ENCODE peak calls at places on chromosomes 6 and 20, in six cellular contexts. S is endothelial cell, A is B cell, K is heart left ventricle, H is mesothelial cell of epicardium, G is cardiac fibroblast. C is an unnamed sample.

GRCh38 chr6:24537082-24537699 is 42.4 kb downstream of the ALDH5A1 start:
- DNase-seq in S (no peak), A (no peak), K (no peak), H (no peak), G (no peak), C (no peak)

GRCh38 chr6:13710552-13711383 is 867 bp downstream of the RANBP9 start:
- DNase-seq in S (peak; percentile 64), A (no peak), K (peak; percentile 77), H (no peak), G (no peak), C (no peak)

GRCh38 chr6:16903470-16903869 is 142.2 kb upstream of the ATXN1 start:
- DNase-seq in S (no peak), A (no peak), K (no peak), H (no peak), G (peak; percentile 61), C (no peak)

GRCh38 chr20:61556116-61556515 is 304.1 kb downstream of the CDH4 start:
- DNase-seq in S (no peak), A (no peak), K (no peak), H (no peak), G (peak; percentile 32), C (no peak)

GRCh38 chr20:50012282-50013263 is 29.8 kb downstream of the SNAI1 start:
- DNase-seq in S (peak; percentile 68), A (peak; percentile 71), K (no peak), H (no peak), G (no peak), C (no peak)

GRCh38 chr6:166825553-166826145 is 130.7 kb downstream of the RNASET2 start:
- DNase-seq in S (no peak), A (no peak), K (no peak), H (no peak), G (peak; percentile 13), C (no peak)

GRCh38 chr20:48719598-48720255 is 108.1 kb downstream of the PREX1 start:
- DNase-seq in S (no peak), A (no peak), K (no peak), H (no peak), G (no peak), C (no peak)

GRCh38 chr20:50874111-50874757 is 57.0 kb downstream of the ADNP start:
- DNase-seq in S (no peak), A (no peak), K (no peak), H (no peak), G (no peak), C (no peak)

GRCh38 chr6:16109659-16110300 is 19.1 kb upstream of the MYLIP start:
- DNase-seq in S (no peak), A (no peak), K (no peak), H (no peak), G (peak; percentile 11), C (no peak)

GRCh38 chr6:112469306-112469705 is 122.2 kb downstream of the RFPL4B start:
- DNase-seq in S (no peak), A (no peak), K (no peak), H (no peak), G (no peak), C (no peak)

GRCh38 chr6:26318459-26319404 is 46.3 kb upstream of the BTN3A2 start:
- DNase-seq in S (no peak), A (no peak), K (no peak), H (no peak), G (no peak), C (no peak)

GRCh38 chr6:24524329-24524728 is 29.6 kb downstream of the ALDH5A1 start:
- DNase-seq in S (no peak), A (no peak), K (no peak), H (no peak), G (no peak), C (no peak)

GRCh38 chr6:40439401-40439800 is 147.8 kb downstream of the LRFN2 start:
- DNase-seq in S (no peak), A (no peak), K (no peak), H (no peak), G (no peak), C (no peak)

GRCh38 chr6:25682324-25682723 is 30.3 kb downstream of the SCGN start:
- DNase-seq in S (no peak), A (no peak), K (no peak), H (no peak), G (no peak), C (no peak)

GRCh38 chr6:15400572-15401004 is 154.7 kb downstream of the JARID2 start:
- DNase-seq in S (peak; percentile 39), A (peak; percentile 39), K (peak; percentile 79), H (no peak), G (peak; percentile 44), C (peak; percentile 88)

GRCh38 chr6:15897063-15897934 is 231.6 kb upstream of the MYLIP start:
- DNase-seq in S (no peak), A (no peak), K (no peak), H (no peak), G (peak; percentile 92), C (no peak)

GRCh38 chr6:158813032-158813431 is 6.1 kb downstream of the EZR start:
- DNase-seq in S (no peak), A (no peak), K (no peak), H (no peak), G (no peak), C (no peak)

GRCh38 chr6:170205534-170206316 is 85.2 kb downstream of the DLL1 start:
- DNase-seq in S (no peak), A (no peak), K (no peak), H (no peak), G (no peak), C (no peak)

GRCh38 chr6:69865126-69865525 is 1.2 kb upstream of the COL19A1 start:
- DNase-seq in S (no peak), A (no peak), K (no peak), H (no peak), G (peak; percentile 57), C (no peak)

GRCh38 chr6:130020106-130020851 is 1.9 kb downstream of the L3MBTL3 start:
- DNase-seq in S (peak; percentile 42), A (peak; percentile 67), K (no peak), H (peak; percentile 31), G (peak; percentile 19), C (no peak)

GRCh38 chr6:111812080-111813038 is 60.9 kb downstream of the FYN start:
- DNase-seq in S (no peak), A (no peak), K (no peak), H (no peak), G (peak; percentile 23), C (no peak)

GRCh38 chr6:16700202-16700997 is 60.9 kb downstream of the ATXN1 start:
- DNase-seq in S (peak; percentile 45), A (no peak), K (no peak), H (no peak), G (peak; percentile 26), C (no peak)

GRCh38 chr20:6870559-6870958 is 103.1 kb downstream of the BMP2 start:
- DNase-seq in S (no peak), A (no peak), K (no peak), H (no peak), G (no peak), C (no peak)

GRCh38 chr20:17140894-17141293 is 85.9 kb upstream of the PCSK2 start:
- DNase-seq in S (no peak), A (no peak), K (no peak), H (no peak), G (no peak), C (no peak)

GRCh38 chr6:28838289-28838633 is 85.5 kb downstream of the TRIM27 start:
- DNase-seq in S (peak; percentile 66), A (peak; percentile 40), K (no peak), H (peak; percentile 45), G (peak; percentile 78), C (no peak)

GRCh38 chr6:28839443-28840120 is 84.2 kb downstream of the TRIM27 start:
- DNase-seq in S (no peak), A (no peak), K (no peak), H (no peak), G (no peak), C (no peak)

GRCh38 chr6:28838634-28839442 is 84.9 kb downstream of the TRIM27 start:
- DNase-seq in S (peak; percentile 92), A (peak; percentile 71), K (peak; percentile 88), H (peak; percentile 76), G (peak; percentile 82), C (peak; percentile 75)

GRCh38 chr6:28841290-28841689 is 82.5 kb downstream of the TRIM27 start:
- DNase-seq in S (no peak), A (no peak), K (no peak), H (no peak), G (no peak), C (no peak)
- TF ChIP-seq CTCF in S (peak; percentile 49), A (no peak), K (no peak), H (no peak), G (no peak), C (no peak)

GRCh38 chr6:43718387-43719105 is 31.0 kb upstream of the MRPS18A start:
- DNase-seq in S (no peak), A (no peak), K (peak; percentile 65), H (no peak), G (no peak), C (no peak)
- TF ChIP-seq CTCF in S (no peak), A (no peak), K (no peak), H (no peak), G (no peak), C (no peak)

GRCh38 chr20:10910535-10911239 is 236.9 kb upstream of the JAG1 start:
- DNase-seq in S (no peak), A (no peak), K (no peak), H (no peak), G (peak; percentile 76), C (no peak)
- TF ChIP-seq CTCF in S (no peak), A (no peak), K (peak; percentile 38), H (no peak), G (peak; percentile 40), C (no peak)

GRCh38 chr6:32995448-32995847 is 13.9 kb downstream of the HLA-DOA start:
- DNase-seq in S (no peak), A (no peak), K (no peak), H (no peak), G (no peak), C (no peak)
- TF ChIP-seq CTCF in S (no peak), A (no peak), K (no peak), H (no peak), G (no peak), C (no peak)

DNA sequence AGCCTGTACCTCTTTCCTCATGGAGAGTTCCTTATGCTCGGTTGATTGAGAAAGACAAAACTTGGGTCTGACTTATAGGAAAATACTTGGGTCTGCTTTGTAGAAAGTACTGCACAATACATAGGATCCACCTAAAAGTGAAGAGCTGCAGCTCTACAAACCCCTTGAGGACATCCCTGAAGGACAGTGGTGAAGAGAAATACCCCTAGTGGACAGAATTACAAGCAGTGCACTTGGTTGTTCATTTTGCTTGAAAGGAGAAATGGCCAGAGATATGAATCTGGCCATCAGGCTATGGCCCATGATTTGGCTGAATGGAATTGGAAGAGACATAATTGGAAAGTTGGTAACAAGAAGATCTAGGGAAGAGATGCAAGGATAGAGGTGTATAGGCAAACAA is 8.3 kb downstream of the CD24 start:
- DNase-seq in S (no peak), A (no peak), K (no peak), H (no peak), G (no peak), C (no peak)
- TF ChIP-seq CTCF in S (no peak), A (no peak), K (no peak), H (no peak), G (no peak), C (no peak)

C was measured in dorsolateral prefrontal cortex.